ENCODE peak calls at places on chromosomes 4 and X, in four cellular contexts. S is body of pancreas, K is PC-3, M is lung. Y is an unnamed sample.

GRCh38 chr4:111689731-111690130 is 455.5 kb upstream of the FAM241A start:
- DNase-seq in M (no peak), K (no peak), S (no peak), Y (no peak)

GRCh38 chr4:15188581-15189539 is 186.6 kb downstream of the CPEB2 start:
- DNase-seq in K (no peak), M (no peak), S (no peak), Y (no peak)

GRCh38 chr4:103197765-103198110 is 405 bp downstream of the CENPE start:
- DNase-seq in S (no peak), M (no peak), K (no peak), Y (no peak)

GRCh38 chr4:130306566-130306965 is 1210.6 kb downstream of the C4orf33 start:
- DNase-seq in K (no peak), S (no peak), M (no peak), Y (no peak)

GRCh38 chr4:147828361-147828760 is 96.5 kb downstream of the ARHGAP10 start:
- DNase-seq in S (no peak), M (no peak), K (peak; percentile 4), Y (no peak)

GRCh38 chr4:175277816-175278215 is 359.7 kb downstream of the ADAM29 start:
- DNase-seq in S (no peak), M (no peak), K (no peak), Y (no peak)

GRCh38 chrX:110806145-110806544 is 10.5 kb upstream of the CHRDL1 start:
- DNase-seq in K (no peak), M (no peak), S (no peak), Y (no peak)

GRCh38 chr4:7425171-7425570 is 9.6 kb downstream of the PSAPL1 start:
- DNase-seq in K (no peak), M (no peak), S (no peak), Y (no peak)

GRCh38 chrX:151708821-151709220 is 7.0 kb upstream of the FATE1 start:
- DNase-seq in S (no peak), M (no peak), K (no peak), Y (no peak)

GRCh38 chrX:9749141-9749540 is 16.5 kb downstream of the GPR143 start:
- DNase-seq in M (no peak), S (no peak), K (no peak), Y (no peak)

GRCh38 chrX:104854188-104854587 is 288.2 kb downstream of the IL1RAPL2 start:
- DNase-seq in S (no peak), M (no peak), K (peak; percentile 77), Y (no peak)

GRCh38 chr4:20248155-20248558 is 3.5 kb upstream of the SLIT2 start:
- DNase-seq in K (peak; percentile 82), S (no peak), M (no peak), Y (peak; percentile 31)

GRCh38 chr4:174490356-174490969 is 31.8 kb downstream of the HPGD start:
- DNase-seq in K (peak; percentile 5), S (no peak), M (no peak), Y (no peak)

GRCh38 chr4:42656736-42656985 is 244 bp downstream of the ATP8A1 start:
- DNase-seq in M (no peak), S (no peak), K (no peak), Y (no peak)

GRCh38 chr4:39812500-39812899 is 114.6 kb downstream of the UBE2K start:
- DNase-seq in M (no peak), S (no peak), K (no peak), Y (no peak)

GRCh38 chr4:42519803-42520417 is 122.6 kb downstream of the SHISA3 start:
- DNase-seq in S (peak; percentile 66), K (peak; percentile 81), M (no peak), Y (peak; percentile 15)

GRCh38 chrX:16171039-16171438 is 3.8 kb downstream of the MAGEB17 start:
- DNase-seq in S (no peak), K (no peak), M (no peak), Y (no peak)

GRCh38 chrX:143669395-143669794 is 33.5 kb upstream of the SLITRK4 start:
- DNase-seq in K (peak; percentile 53), M (no peak), S (no peak), Y (no peak)

GRCh38 chrX:2692221-2693122 is 1.4 kb downstream of the CD99 start:
- DNase-seq in S (peak; percentile 37), M (no peak), K (peak; percentile 31), Y (no peak)

GRCh38 chr4:124913237-124913636 is 200.7 kb upstream of the ANKRD50 start:
- DNase-seq in M (no peak), S (no peak), K (no peak), Y (no peak)

GRCh38 chr4:177250056-177250696 is 59.5 kb upstream of the NEIL3 start:
- DNase-seq in M (peak; percentile 67), K (peak; percentile 69), S (peak; percentile 72), Y (peak; percentile 10)

GRCh38 chr4:27088491-27088890 is 227.8 kb downstream of the STIM2 start:
- DNase-seq in S (no peak), M (no peak), K (no peak), Y (no peak)

GRCh38 chr4:76055421-76055820 is 19.1 kb upstream of the ART3 start:
- DNase-seq in S (no peak), K (no peak), M (no peak), Y (no peak)

GRCh38 chr4:184441461-184442392 is 32.6 kb downstream of the IRF2 start:
- DNase-seq in K (no peak), S (no peak), M (no peak), Y (no peak)

GRCh38 chr4:82523179-82523578 is 38.6 kb downstream of the TMEM150C start:
- DNase-seq in S (no peak), K (no peak), M (no peak), Y (no peak)

GRCh38 chr4:110208419-110208818 is 10.0 kb upstream of the ELOVL6 start:
- DNase-seq in S (no peak), M (no peak), K (no peak), Y (no peak)

GRCh38 chr4:5812506-5813229 is 80.2 kb downstream of the CRMP1 start:
- DNase-seq in M (no peak), K (peak; percentile 74), S (no peak), Y (peak; percentile 26)

GRCh38 chrX:10039821-10040793 is 72.9 kb downstream of the CLDN34 start:
- DNase-seq in S (no peak), K (peak; percentile 55), M (no peak), Y (no peak)

GRCh38 chrX:123088331-123088730 is 95.7 kb upstream of the GRIA3 start:
- DNase-seq in K (no peak), S (no peak), M (no peak), Y (no peak)

DNA sequence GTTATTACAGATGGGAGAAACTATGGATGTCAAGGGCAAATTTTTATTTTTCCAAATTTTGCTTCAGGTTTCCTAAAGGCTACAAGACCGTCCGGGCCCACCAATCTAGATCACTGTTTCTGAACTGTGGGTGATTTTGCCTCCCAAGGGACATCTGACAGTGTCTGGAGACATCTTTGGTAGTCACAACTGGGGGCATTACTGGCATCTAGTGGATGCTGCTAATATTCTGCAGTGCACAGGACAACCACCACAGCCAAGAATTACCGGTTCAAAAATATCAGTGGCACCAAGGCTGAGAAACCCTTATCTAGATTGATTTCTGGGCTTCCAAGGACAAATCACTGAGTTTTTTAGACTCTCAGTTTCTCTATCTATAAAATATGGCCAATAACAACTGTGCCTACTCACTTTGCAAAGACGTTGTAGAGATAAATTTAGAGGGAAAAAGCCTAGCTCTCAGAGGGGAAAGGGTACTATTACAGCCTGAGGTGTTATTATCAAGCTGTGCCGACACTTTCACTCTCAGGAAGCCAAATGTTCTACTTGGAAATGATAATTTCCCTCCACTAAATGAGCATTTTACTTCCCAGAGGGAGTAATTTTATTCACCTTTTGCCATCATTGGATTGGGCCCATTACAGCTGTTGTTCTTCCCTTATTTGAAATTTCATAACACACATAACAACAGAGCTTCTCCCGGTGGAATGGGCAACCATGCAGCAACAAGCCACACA is 442.1 kb downstream of the CENPC start:
- DNase-seq in M (no peak), K (peak; percentile 10), S (no peak), Y (no peak)
- TF ChIP-seq CTCF in M (no peak), K (peak; percentile 37), S (no peak), Y (peak; percentile 41)

GRCh38 chr4:132076829-132077228 is 1072.3 kb upstream of the PCDH10 start:
- DNase-seq in M (no peak), S (no peak), K (no peak), Y (no peak)
- TF ChIP-seq CTCF in M (no peak), S (no peak), K (no peak), Y (peak; percentile 0)

DNA sequence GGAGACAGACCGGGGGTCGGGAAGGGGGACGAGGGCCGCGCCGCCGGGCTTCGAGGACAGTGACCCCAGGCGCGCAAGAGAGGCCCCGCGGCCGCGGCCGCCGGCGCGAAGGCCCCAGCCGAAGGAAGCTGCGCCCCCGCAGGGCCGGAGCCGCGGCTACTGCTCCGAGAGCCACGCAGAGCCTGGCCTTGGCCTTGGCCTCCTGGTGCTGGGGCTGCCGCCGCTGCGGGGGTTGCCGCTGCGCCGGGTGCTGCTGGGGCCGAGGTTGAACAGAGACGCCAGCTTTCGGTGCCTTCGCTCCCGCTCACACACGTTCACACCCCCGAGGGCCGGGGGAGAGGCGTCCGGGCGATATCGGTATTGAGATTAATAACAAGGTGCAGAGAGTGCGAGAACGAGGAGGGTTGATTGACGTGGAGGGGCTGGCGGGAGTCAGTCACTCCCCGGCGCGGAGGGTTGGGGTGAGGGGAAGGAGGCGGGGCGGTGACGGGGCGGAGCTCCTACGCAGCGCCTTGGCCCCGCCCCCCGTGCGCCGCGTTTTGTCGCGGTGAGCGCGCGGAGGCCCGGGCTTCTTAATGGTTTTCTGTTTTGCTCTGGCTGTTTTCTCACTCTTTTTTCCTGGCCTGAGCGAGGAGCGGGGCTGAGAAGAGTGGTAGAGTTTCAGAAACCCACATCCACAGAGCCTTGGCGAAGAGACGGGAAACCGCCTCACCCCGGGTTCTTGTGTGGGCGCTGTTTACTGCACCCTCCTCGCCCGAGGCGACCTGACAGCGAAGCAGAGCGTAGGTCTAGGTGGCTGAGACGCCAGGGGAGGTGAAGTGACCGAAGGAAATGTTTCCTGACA is 890 bp upstream of the CNOT6L start:
- DNase-seq in M (peak; percentile 91), K (peak; percentile 80), S (peak; percentile 95), Y (peak; percentile 47)
- TF ChIP-seq CTCF in M (no peak), K (no peak), S (no peak), Y (no peak)

DNA sequence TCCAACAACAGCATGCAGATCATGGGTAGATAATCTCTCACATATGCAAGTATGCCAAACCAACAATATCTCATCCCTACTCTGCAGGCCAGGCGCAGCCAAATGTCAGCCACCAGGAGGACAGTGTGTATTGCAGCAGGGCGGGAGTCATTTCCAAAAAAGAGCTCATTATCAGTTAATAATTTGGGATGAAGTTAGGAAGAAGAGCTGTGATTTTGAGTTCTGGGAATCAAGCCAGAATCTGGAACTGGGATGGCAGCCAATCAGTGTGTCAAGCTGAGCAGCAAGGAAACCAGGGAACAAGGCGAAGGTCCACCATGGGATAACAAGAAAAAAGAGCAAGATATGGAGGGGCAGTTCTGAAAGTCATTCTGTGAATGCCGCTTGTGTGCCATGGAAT is 88.2 kb upstream of the CAMK2D start:
- DNase-seq in S (no peak), K (no peak), M (peak; percentile 31), Y (no peak)
- TF ChIP-seq CTCF in S (no peak), K (no peak), M (no peak), Y (no peak)

GRCh38 chr4:84638092-84638491 is 55.2 kb downstream of the CDS1 start:
- DNase-seq in K (no peak), M (no peak), S (no peak), Y (no peak)

GRCh38 chr4:84631573-84631972 is 48.6 kb downstream of the CDS1 start:
- DNase-seq in M (no peak), K (no peak), S (no peak), Y (no peak)

GRCh38 chr4:84632092-84632491 is 49.2 kb downstream of the CDS1 start:
- DNase-seq in M (no peak), K (peak; percentile 79), S (no peak), Y (no peak)

GRCh38 chr4:84639143-84639542 is 56.2 kb downstream of the CDS1 start:
- DNase-seq in S (no peak), K (no peak), M (no peak), Y (no peak)

GRCh38 chr4:84634961-84635360 is 52.0 kb downstream of the CDS1 start:
- DNase-seq in S (no peak), K (peak; percentile 60), M (no peak), Y (no peak)
- TF ChIP-seq CTCF in S (no peak), K (no peak), M (no peak), Y (no peak)

Y was measured in LNCaP clone FGC.